ENCODE peak calls at places on chromosomes 3 and 15, in eight cellular contexts. One of them, this sample, is unnamed.

GRCh38 chr3:74079961-74080562 is 455.3 kb upstream of the PDZRN3 start:
- DNase-seq in frontal cortex: no peak
- DNase-seq in amygdala: no peak
- DNase-seq in GF-D8: no peak
- DNase-seq in Calu3: no peak
- DNase-seq in activated CD4-positive, alpha-beta T cell treated with anti-CD3 and anti-CD28 coated beads for 48 hours: no peak
- DNase-seq in epithelial cell of esophagus: no peak
- DNase-seq in left ventricle myocardium inferior: no peak
- DNase-seq in this sample: no peak

GRCh38 chr3:38651153-38651789 is 1.8 kb upstream of the SCN5A start:
- DNase-seq in frontal cortex: peak
- DNase-seq in amygdala: no peak
- DNase-seq in GF-D8: no peak
- DNase-seq in Calu3: peak
- DNase-seq in activated CD4-positive, alpha-beta T cell treated with anti-CD3 and anti-CD28 coated beads for 48 hours: peak
- DNase-seq in epithelial cell of esophagus: peak
- DNase-seq in left ventricle myocardium inferior: peak
- DNase-seq in this sample: peak

GRCh38 chr3:146326875-146327543 is 76.1 kb upstream of the PLSCR4 start:
- DNase-seq in frontal cortex: peak
- DNase-seq in amygdala: peak
- DNase-seq in GF-D8: no peak
- DNase-seq in Calu3: peak
- DNase-seq in activated CD4-positive, alpha-beta T cell treated with anti-CD3 and anti-CD28 coated beads for 48 hours: no peak
- DNase-seq in epithelial cell of esophagus: peak
- DNase-seq in left ventricle myocardium inferior: no peak
- DNase-seq in this sample: peak

GRCh38 chr3:112687621-112688020 is 46.7 kb upstream of the CCDC80 start:
- DNase-seq in frontal cortex: no peak
- DNase-seq in amygdala: no peak
- DNase-seq in GF-D8: no peak
- DNase-seq in Calu3: no peak
- DNase-seq in activated CD4-positive, alpha-beta T cell treated with anti-CD3 and anti-CD28 coated beads for 48 hours: no peak
- DNase-seq in epithelial cell of esophagus: no peak
- DNase-seq in left ventricle myocardium inferior: no peak
- DNase-seq in this sample: no peak

GRCh38 chr3:29871087-29871486 is 590.2 kb downstream of the RBMS3 start:
- DNase-seq in frontal cortex: no peak
- DNase-seq in amygdala: no peak
- DNase-seq in GF-D8: no peak
- DNase-seq in Calu3: no peak
- DNase-seq in activated CD4-positive, alpha-beta T cell treated with anti-CD3 and anti-CD28 coated beads for 48 hours: no peak
- DNase-seq in epithelial cell of esophagus: no peak
- DNase-seq in left ventricle myocardium inferior: no peak
- DNase-seq in this sample: peak

GRCh38 chr3:28768439-28768838 is 419.8 kb upstream of the AZI2 start:
- DNase-seq in frontal cortex: no peak
- DNase-seq in amygdala: no peak
- DNase-seq in GF-D8: no peak
- DNase-seq in Calu3: no peak
- DNase-seq in activated CD4-positive, alpha-beta T cell treated with anti-CD3 and anti-CD28 coated beads for 48 hours: no peak
- DNase-seq in epithelial cell of esophagus: no peak
- DNase-seq in left ventricle myocardium inferior: no peak
- DNase-seq in this sample: no peak

GRCh38 chr3:139120336-139120971 is 75.8 kb upstream of the PRR23C start:
- DNase-seq in frontal cortex: no peak
- DNase-seq in amygdala: no peak
- DNase-seq in GF-D8: peak
- DNase-seq in Calu3: no peak
- DNase-seq in activated CD4-positive, alpha-beta T cell treated with anti-CD3 and anti-CD28 coated beads for 48 hours: no peak
- DNase-seq in epithelial cell of esophagus: no peak
- DNase-seq in left ventricle myocardium inferior: no peak
- DNase-seq in this sample: no peak

GRCh38 chr3:195906865-195907729 is 1.3 kb downstream of the TNK2 start:
- DNase-seq in frontal cortex: no peak
- DNase-seq in amygdala: peak
- DNase-seq in GF-D8: peak
- DNase-seq in Calu3: peak
- DNase-seq in activated CD4-positive, alpha-beta T cell treated with anti-CD3 and anti-CD28 coated beads for 48 hours: peak
- DNase-seq in epithelial cell of esophagus: peak
- DNase-seq in left ventricle myocardium inferior: no peak
- DNase-seq in this sample: no peak

GRCh38 chr15:80093854-80094418 is 34.5 kb downstream of the ZFAND6 start:
- DNase-seq in frontal cortex: no peak
- DNase-seq in amygdala: no peak
- DNase-seq in GF-D8: no peak
- DNase-seq in Calu3: peak
- DNase-seq in activated CD4-positive, alpha-beta T cell treated with anti-CD3 and anti-CD28 coated beads for 48 hours: peak
- DNase-seq in epithelial cell of esophagus: peak
- DNase-seq in left ventricle myocardium inferior: peak
- DNase-seq in this sample: peak

GRCh38 chr3:3189961-3190360 is 10.5 kb upstream of the CRBN start:
- DNase-seq in frontal cortex: no peak
- DNase-seq in amygdala: no peak
- DNase-seq in GF-D8: no peak
- DNase-seq in Calu3: no peak
- DNase-seq in activated CD4-positive, alpha-beta T cell treated with anti-CD3 and anti-CD28 coated beads for 48 hours: no peak
- DNase-seq in epithelial cell of esophagus: no peak
- DNase-seq in left ventricle myocardium inferior: no peak
- DNase-seq in this sample: no peak